ENCODE peak calls at places on chromosome 14, in six cellular contexts. R, T, Q, H, W and Z are unnamed samples.

GRCh38 chr14:23601845-23602180 is 23.2 kb upstream of the JPH4 start:
- DNase-seq in R (no peak), T (no peak), Q (no peak), H (no peak), W (no peak), Z (no peak)

GRCh38 chr14:101365329-101366158 is 195.8 kb upstream of the DIO3 start:
- DNase-seq in R (no peak), T (no peak), Q (no peak), H (no peak), W (no peak), Z (no peak)

GRCh38 chr14:72636871-72637270 is 257.0 kb downstream of the DPF3 start:
- DNase-seq in R (no peak), T (no peak), Q (no peak), H (no peak), W (no peak), Z (no peak)

GRCh38 chr14:100702590-100702989 is 24.1 kb upstream of the DLK1 start:
- DNase-seq in R (no peak), T (no peak), Q (no peak), H (no peak), W (no peak), Z (no peak)

GRCh38 chr14:65239897-65240296 is 137.6 kb upstream of the MAX start:
- DNase-seq in R (no peak), T (no peak), Q (no peak), H (no peak), W (no peak), Z (no peak)

GRCh38 chr14:51283402-51283825 is 43.4 kb downstream of the TMX1 start:
- DNase-seq in R (no peak), T (peak; percentile 90), Q (no peak), H (peak; percentile 86), W (peak; percentile 76), Z (peak; percentile 44)

GRCh38 chr14:100282766-100283419 is 23.4 kb downstream of the SLC25A29 start:
- DNase-seq in R (no peak), T (no peak), Q (no peak), H (no peak), W (no peak), Z (peak; percentile 64)

GRCh38 chr14:104935026-104935650 is 10.5 kb downstream of the PLD4 start:
- DNase-seq in R (no peak), T (no peak), Q (peak; percentile 27), H (no peak), W (no peak), Z (no peak)

GRCh38 chr14:68759017-68759569 is 33.8 kb downstream of the ZFP36L1 start:
- DNase-seq in R (no peak), T (no peak), Q (no peak), H (no peak), W (no peak), Z (no peak)

GRCh38 chr14:77364146-77364545 is 12.7 kb downstream of the TMED8 start:
- DNase-seq in R (no peak), T (no peak), Q (no peak), H (no peak), W (no peak), Z (no peak)

GRCh38 chr14:56949828-56950227 is 139.5 kb upstream of the OTX2 start:
- DNase-seq in R (no peak), T (no peak), Q (no peak), H (peak; percentile 45), W (no peak), Z (no peak)

GRCh38 chr14:53306267-53306721 is 153.2 kb upstream of the DDHD1 start:
- DNase-seq in R (peak; percentile 31), T (peak; percentile 74), Q (no peak), H (peak; percentile 26), W (peak; percentile 48), Z (peak; percentile 46)